ENCODE peak calls at places on chromosomes 3 and 15, in four cellular contexts. B is HEK293T, E is HepG2, Y is K562. F is an unnamed sample.

GRCh38 chr3:134060561-134061385 is 31.0 kb upstream of the SLCO2A1 start:
- DNase-seq in Y (no peak), B (no peak), E (peak), F (no peak)

GRCh38 chr3:48273594-48274211 is 32.8 kb downstream of the ZNF589 start:
- DNase-seq in Y (peak), E (peak), B (peak), F (peak)

GRCh38 chr15:88987590-88987950 is 74.4 kb upstream of the MFGE8 start:
- DNase-seq in B (no peak), E (no peak), Y (no peak), F (no peak)

GRCh38 chr15:57910672-57911071 is 154.8 kb downstream of the ALDH1A2 start:
- DNase-seq in B (no peak), Y (no peak), E (no peak), F (no peak)

GRCh38 chr3:159825216-159825854 is 163.3 kb upstream of the IL12A start:
- DNase-seq in B (no peak), Y (no peak), E (no peak), F (no peak)

GRCh38 chr3:50324351-50325144 is 2.0 kb upstream of the HYAL2 start:
- DNase-seq in Y (peak), B (peak), E (peak), F (peak)

GRCh38 chr3:17038900-17039545 is 154.3 kb downstream of the PLCL2 start:
- DNase-seq in Y (no peak), B (no peak), E (no peak), F (no peak)

GRCh38 chr3:139528924-139529323 is 10.6 kb downstream of the RBP1 start:
- DNase-seq in E (no peak), B (no peak), Y (no peak), F (no peak)

DNA sequence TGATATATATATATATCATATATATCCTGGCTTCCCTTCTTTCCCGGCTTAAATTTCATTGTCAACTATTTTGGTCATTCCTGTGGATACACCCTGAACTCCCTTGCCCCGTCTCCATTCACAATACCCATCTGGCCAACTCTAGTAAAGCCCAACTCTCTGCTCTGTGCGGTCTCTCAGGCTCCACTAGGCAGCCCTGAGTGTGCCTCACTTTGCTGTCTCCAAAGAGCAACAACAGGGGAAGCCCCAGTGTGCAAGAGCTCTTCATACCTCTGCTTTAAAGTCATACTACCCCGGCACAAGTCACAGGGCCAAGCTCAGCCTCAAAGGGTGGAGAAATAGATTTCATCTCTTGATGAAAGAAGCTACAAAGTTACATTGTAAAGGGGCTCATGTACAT is 18.9 kb upstream of the FEM1B start:
- DNase-seq in B (no peak), Y (no peak), E (no peak), F (no peak)
- TF ChIP-seq ELF4 in B (no peak), Y (no peak), E (no peak), F (no peak)

DNA sequence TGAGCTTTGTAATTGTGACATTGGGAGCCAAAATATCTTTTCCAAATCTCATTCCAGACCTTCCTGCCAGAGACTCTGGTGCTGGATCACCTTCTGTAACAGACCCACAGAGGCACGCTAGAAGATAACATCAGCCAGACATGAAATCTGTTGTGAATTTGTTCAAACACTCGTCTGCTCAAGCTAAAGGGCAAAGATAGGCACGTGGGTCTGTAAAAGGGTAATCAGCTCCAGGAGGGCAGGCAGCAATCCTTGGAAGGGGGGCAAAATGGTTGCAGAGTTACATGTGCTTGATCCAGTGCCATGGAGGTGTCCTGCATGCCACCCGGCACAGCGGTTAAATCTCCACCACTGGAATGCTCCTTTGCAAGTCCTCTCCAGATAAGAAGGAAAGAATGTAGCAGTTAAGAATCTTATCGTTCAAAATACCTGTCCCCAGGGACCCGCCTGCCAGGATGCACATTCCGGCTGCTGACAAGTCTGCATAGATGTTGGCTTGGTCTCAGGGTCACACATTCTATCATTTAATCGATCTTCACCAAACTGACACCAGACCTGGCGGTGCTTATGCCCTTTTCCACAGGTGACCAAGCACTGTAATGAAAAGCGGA is 74.8 kb downstream of the ADAMTS9 start:
- DNase-seq in E (no peak), B (no peak), Y (no peak), F (no peak)
- TF ChIP-seq SP1 in E (no peak), B (no peak), Y (no peak), F (no peak)

GRCh38 chr3:153050978-153051377 is 111.0 kb upstream of the RAP2B start:
- DNase-seq in B (no peak), E (no peak), Y (no peak), F (no peak)

GRCh38 chr3:153055217-153055616 is 106.8 kb upstream of the RAP2B start:
- DNase-seq in B (no peak), E (no peak), Y (no peak), F (no peak)

GRCh38 chr3:153051427-153052095 is 110.5 kb upstream of the RAP2B start:
- DNase-seq in E (peak), B (no peak), Y (peak), F (no peak)

GRCh38 chr3:153055779-153056178 is 106.2 kb upstream of the RAP2B start:
- DNase-seq in E (no peak), B (no peak), Y (no peak), F (no peak)

GRCh38 chr3:153052096-153052460 is 109.9 kb upstream of the RAP2B start:
- DNase-seq in Y (peak), B (no peak), E (peak), F (no peak)
- TF ChIP-seq ELF4 in Y (peak), B (no peak), E (no peak), F (no peak)

GRCh38 chr3:195909294-195909644 is 918 bp upstream of the TNK2 start:
- DNase-seq in E (no peak), B (peak), Y (no peak), F (no peak)

GRCh38 chr3:195908439-195909293 is at the start of gene TNK2:
- DNase-seq in E (no peak), Y (no peak), B (no peak), F (peak)

GRCh38 chr3:195906865-195907729 is 1.3 kb downstream of the TNK2 start:
- DNase-seq in Y (no peak), B (no peak), E (no peak), F (no peak)

GRCh38 chr3:195905970-195906864 is 2.1 kb downstream of the TNK2 start:
- DNase-seq in E (no peak), Y (no peak), B (no peak), F (no peak)

DNA sequence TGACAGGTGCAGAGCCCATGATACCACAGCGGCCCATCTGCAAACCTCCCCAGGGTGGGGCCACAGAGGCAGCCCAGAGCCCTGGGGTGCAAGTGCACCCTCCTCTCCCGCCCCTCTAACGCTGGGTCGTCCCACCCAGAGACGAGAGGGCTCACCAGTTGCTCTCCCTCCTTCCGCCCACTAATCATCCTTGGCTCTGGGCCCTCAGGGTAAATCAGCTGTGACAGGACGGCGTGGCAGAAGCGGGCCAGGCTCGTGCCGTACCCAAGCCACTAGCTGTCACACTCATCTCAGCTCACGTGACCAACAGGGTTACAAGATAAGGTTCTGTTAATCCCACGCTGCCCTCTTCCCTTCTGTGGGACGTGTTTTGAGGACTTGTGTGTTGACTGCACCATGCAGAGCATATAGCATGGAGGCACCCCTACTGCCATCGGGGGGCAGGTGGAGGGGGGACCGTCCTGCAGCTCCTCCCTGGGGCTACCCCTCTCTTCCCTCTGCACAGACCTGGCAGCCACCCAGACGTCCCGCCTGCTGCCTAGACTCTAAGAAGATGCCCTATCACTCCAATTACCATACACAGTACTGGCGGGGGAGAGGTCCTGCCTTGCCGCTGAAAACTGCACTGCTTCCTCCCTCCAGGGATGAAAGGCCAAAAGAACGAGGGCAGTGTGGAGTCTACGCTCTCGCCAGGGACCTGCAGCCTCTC is 467 bp downstream of the TNK2 start:
- DNase-seq in B (no peak), E (no peak), Y (peak), F (no peak)
- TF ChIP-seq SP1 in B (no peak), E (no peak), Y (no peak), F (peak)

DNA sequence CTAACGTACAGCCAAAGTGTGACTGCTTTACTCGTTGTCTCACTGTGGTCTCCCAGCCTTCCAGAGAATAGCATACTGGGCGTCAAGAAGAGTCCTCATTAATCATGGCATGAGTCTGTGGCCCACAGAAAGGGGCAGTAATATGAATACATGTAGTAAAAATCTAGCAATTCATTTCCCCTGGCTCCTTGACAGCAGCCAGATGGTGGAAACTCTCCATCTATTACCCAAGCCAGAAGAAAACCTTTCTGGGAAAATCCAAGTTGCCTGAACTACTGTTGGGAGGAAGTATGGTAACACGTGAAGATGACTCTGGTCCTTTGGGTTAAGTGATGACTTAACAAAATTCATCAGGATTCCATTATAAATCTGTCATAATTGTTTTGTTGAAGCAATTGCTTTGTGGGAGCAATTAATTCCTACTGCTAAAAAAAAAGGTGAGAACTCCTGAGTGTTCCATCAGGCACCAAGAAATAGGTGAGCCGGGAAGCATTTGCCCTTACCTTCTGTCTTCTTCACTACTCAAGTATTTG is 530.5 kb downstream of the FHIT start:
- DNase-seq in Y (no peak), B (no peak), E (no peak), F (no peak)
- TF ChIP-seq ELF4 in Y (no peak), B (no peak), E (no peak), F (no peak)

DNA sequence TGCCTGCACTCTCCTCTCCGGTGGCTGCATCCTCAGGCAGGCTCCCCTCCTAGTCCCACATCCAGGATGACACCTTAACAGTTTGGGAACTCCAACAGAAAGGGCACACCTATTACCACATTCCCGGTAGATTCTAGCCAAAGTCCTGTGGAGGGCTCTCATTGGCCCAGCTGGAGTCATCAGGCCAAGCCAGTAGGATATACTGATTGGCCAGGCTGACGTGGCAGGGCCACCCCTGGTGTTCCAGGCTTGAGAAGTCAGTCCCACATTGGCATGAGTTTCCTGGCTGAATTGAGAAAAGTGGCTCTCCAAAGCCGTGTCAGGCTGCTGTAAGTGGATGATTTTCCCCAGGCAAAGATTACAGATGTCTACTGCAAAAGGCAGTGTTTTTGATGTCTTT is 6.7 kb upstream of the BLM start:
- DNase-seq in B (no peak), Y (no peak), E (no peak), F (peak)
- TF ChIP-seq SP1 in B (no peak), Y (no peak), E (no peak), F (no peak)

F was measured in WTC11.